ENCODE peak calls at places on chromosomes 13 and 19, in nine cellular contexts. Z is upper lobe of right lung; A is CD8-positive, alpha-beta memory T cell; N is CD8-positive, alpha-beta T cell; H is fibroblast of mammary gland; B is H7; I is osteoblast; F is thyroid gland; U is PC-9. J is an unnamed sample.

GRCh38 chr13:33490461-33491327 is 205.1 kb upstream of the STARD13 start:
- DNase-seq in I (no peak), N (no peak), H (no peak), U (no peak), F (peak; percentile 8), Z (peak; percentile 34), B (peak; percentile 29), A (no peak), J (peak; percentile 79)

GRCh38 chr19:44904426-44904994 is 1.1 kb upstream of the APOE start:
- DNase-seq in H (no peak), F (no peak), B (peak; percentile 72), U (no peak), N (no peak), Z (no peak), A (no peak), I (peak; percentile 83), J (no peak)

GRCh38 chr13:40113644-40114304 is 458.3 kb downstream of the COG6 start:
- DNase-seq in B (no peak), A (no peak), H (peak; percentile 96), I (no peak), Z (no peak), U (no peak), F (no peak), N (no peak), J (no peak)

GRCh38 chr19:19956431-19957075 is 55.8 kb downstream of the ZNF93 start:
- DNase-seq in H (no peak), N (no peak), I (peak; percentile 3), A (no peak), Z (no peak), U (no peak), F (no peak), B (peak; percentile 73), J (peak; percentile 10)

GRCh38 chr13:78497702-78498319 is 105.5 kb downstream of the POU4F1 start:
- DNase-seq in N (no peak), U (no peak), Z (no peak), H (no peak), A (no peak), F (no peak), B (no peak), I (no peak), J (no peak)

GRCh38 chr13:41960195-41960699 is 662 bp downstream of the VWA8 start:
- DNase-seq in F (peak; percentile 12), N (no peak), I (peak; percentile 73), H (peak; percentile 53), U (no peak), A (no peak), Z (no peak), B (peak; percentile 50), J (peak; percentile 37)

GRCh38 chr13:59176775-59177174 is 987.0 kb downstream of the DIAPH3 start:
- DNase-seq in U (no peak), F (no peak), H (no peak), N (no peak), A (no peak), I (no peak), Z (no peak), B (peak; percentile 22), J (peak; percentile 59)

GRCh38 chr13:113291997-113292862 is 4.8 kb upstream of the LAMP1 start:
- DNase-seq in U (peak; percentile 41), H (peak; percentile 44), Z (peak; percentile 83), B (peak; percentile 82), N (no peak), F (peak; percentile 18), I (peak; percentile 92), A (no peak), J (peak; percentile 25)

DNA sequence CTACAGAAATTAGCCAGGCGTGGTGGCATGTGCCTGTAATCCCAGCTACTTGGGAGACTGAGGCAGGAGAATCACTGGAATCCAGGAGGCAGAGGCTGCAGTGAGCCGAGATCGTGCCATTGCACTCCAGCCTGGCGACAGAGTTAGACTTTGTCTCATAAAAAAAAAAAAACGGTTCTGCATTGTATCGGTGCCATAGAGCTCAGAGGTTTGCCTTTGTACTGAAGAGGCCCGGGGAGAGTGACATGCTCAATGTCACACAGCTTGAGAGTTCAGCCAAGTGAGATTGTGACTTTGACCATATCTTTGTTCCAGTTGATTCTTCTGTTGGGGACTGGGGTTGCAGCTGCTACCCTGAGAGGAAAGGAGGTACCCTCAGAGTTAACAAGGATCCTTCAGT is 4.3 kb downstream of the HAUS8 start:
- DNase-seq in H (no peak), A (no peak), B (no peak), F (no peak), U (no peak), N (no peak), Z (no peak), I (peak; percentile 29), J (no peak)
- H3K4me3 ChIP-seq in H (no peak overlapping the region), A (no peak overlapping the region), B (no peak overlapping the region), F (no peak overlapping the region), U (no peak overlapping the region), N (no peak overlapping the region), Z (no peak overlapping the region), I (no peak overlapping the region), J (no peak overlapping the region)

GRCh38 chr13:100515410-100515800 is 73.2 kb downstream of the GGACT start:
- DNase-seq in F (no peak), U (no peak), A (no peak), H (no peak), I (no peak), B (peak; percentile 13), Z (no peak), N (no peak), J (peak; percentile 65)
- H3K4me3 ChIP-seq in F (no peak overlapping the region), U (no peak overlapping the region), A (no peak overlapping the region), H (no peak overlapping the region), I (no peak overlapping the region), B (no peak overlapping the region), Z (no peak overlapping the region), N (no peak overlapping the region), J (peak overlapping the region; percentile 9)

GRCh38 chr13:67224148-67224846 is 5.8 kb downstream of the PCDH9 start:
- DNase-seq in U (peak; percentile 52), Z (peak; percentile 81), A (peak; percentile 54), H (peak; percentile 83), B (peak; percentile 41), I (no peak), N (no peak), F (peak; percentile 82), J (peak; percentile 81)
- H3K4me3 ChIP-seq in U (no peak overlapping the region), Z (peak overlapping the region; percentile 11), A (no peak overlapping the region), H (no peak overlapping the region), B (no peak overlapping the region), I (peak overlapping the region; percentile 52), N (no peak overlapping the region), F (no peak overlapping the region), J (peak overlapping the region; percentile 27)

GRCh38 chr19:13012390-13012689 is 17.1 kb downstream of the NFIX start:
- DNase-seq in H (no peak), F (no peak), A (no peak), I (no peak), Z (no peak), N (no peak), B (no peak), U (no peak), J (no peak)
- H3K4me3 ChIP-seq in H (peak overlapping the region; percentile 45), F (no peak overlapping the region), A (peak overlapping the region; percentile 52), I (peak overlapping the region; percentile 74), Z (peak overlapping the region; percentile 44), N (peak overlapping the region; percentile 44), B (no peak overlapping the region), U (no peak overlapping the region), J (peak overlapping the region; percentile 38)

GRCh38 chr13:102401305-102401704 is 543 bp downstream of the FGF14 start:
- DNase-seq in B (no peak), H (peak; percentile 55), N (no peak), I (peak; percentile 69), Z (no peak), U (no peak), F (no peak), A (no peak), J (no peak)
- H3K4me3 ChIP-seq in B (peak overlapping the region; percentile 62), H (peak overlapping the region; percentile 73), N (no peak overlapping the region), I (no peak overlapping the region), Z (peak overlapping the region; percentile 55), U (no peak overlapping the region), F (peak overlapping the region; percentile 40), A (no peak overlapping the region), J (peak overlapping the region; percentile 81)

GRCh38 chr19:56538761-56539263 is at the start of gene ZFP28:
- DNase-seq in B (peak; percentile 19), Z (peak; percentile 90), U (no peak), N (peak; percentile 60), H (no peak), F (peak; percentile 86), I (peak; percentile 79), A (peak; percentile 48), J (no peak)
- H3K4me3 ChIP-seq in B (peak within 1 kb of the TSS; percentile 59), Z (peak within 1 kb of the TSS; percentile 81), U (peak within 1 kb of the TSS; percentile 94), N (peak within 1 kb of the TSS; percentile 95), H (peak within 1 kb of the TSS; percentile 72), F (peak within 1 kb of the TSS; percentile 78), I (peak within 1 kb of the TSS; percentile 99), A (peak within 1 kb of the TSS; percentile 77), J (peak within 1 kb of the TSS; percentile 80)

GRCh38 chr13:25371608-25372274 is at the start of gene ATP8A2:
- DNase-seq in Z (no peak), U (no peak), H (no peak), A (no peak), F (no peak), I (peak; percentile 70), N (no peak), B (peak; percentile 85), J (peak; percentile 6)
- H3K4me3 ChIP-seq in Z (peak within 1 kb of the TSS; percentile 14), U (no peak within 1 kb of the TSS), H (no peak within 1 kb of the TSS), A (no peak within 1 kb of the TSS), F (peak within 1 kb of the TSS; percentile 14), I (peak within 1 kb of the TSS; percentile 30), N (no peak within 1 kb of the TSS), B (peak within 1 kb of the TSS; percentile 47), J (peak within 1 kb of the TSS; percentile 58)

J was measured in A673.